ENCODE peak calls at places on chromosomes 7 and 10, in ten cellular contexts. Y, M, R, I, K, Q, A, H, J and E are unnamed samples.

GRCh38 chr10:71880425-71881306 is 29.6 kb upstream of the PSAP start:
- DNase-seq in Y (peak), M (no peak), R (no peak), I (no peak), K (no peak), Q (no peak), A (no peak), H (peak), J (peak), E (no peak)

GRCh38 chr10:22420787-22421517 is 75.7 kb downstream of the SPAG6 start:
- DNase-seq in Y (no peak), M (no peak), R (no peak), I (no peak), K (no peak), Q (no peak), A (peak), H (no peak), J (no peak), E (no peak)

GRCh38 chr10:70381491-70382421 is 669 bp downstream of the LRRC20 start:
- DNase-seq in Y (peak), M (peak), R (no peak), I (no peak), K (peak), Q (peak), A (peak), H (peak), J (no peak), E (no peak)

GRCh38 chr7:8442814-8443304 is 9.4 kb downstream of the NXPH1 start:
- DNase-seq in Y (no peak), M (no peak), R (no peak), I (no peak), K (peak), Q (no peak), A (peak), H (peak), J (no peak), E (no peak)

GRCh38 chr10:112491144-112491543 is 44.1 kb downstream of the VTI1A start:
- DNase-seq in Y (no peak), M (no peak), R (no peak), I (peak), K (no peak), Q (no peak), A (no peak), H (no peak), J (no peak), E (no peak)

GRCh38 chr10:4771554-4772201 is 54.3 kb upstream of the AKR1E2 start:
- DNase-seq in Y (no peak), M (no peak), R (no peak), I (no peak), K (no peak), Q (no peak), A (no peak), H (no peak), J (peak), E (no peak)

GRCh38 chr10:52443419-52444388 is 129.6 kb downstream of the DKK1 start:
- DNase-seq in Y (no peak), M (no peak), R (no peak), I (peak), K (no peak), Q (no peak), A (no peak), H (no peak), J (peak), E (no peak)

GRCh38 chr10:77710081-77710551 is 72.5 kb upstream of the KCNMA1 start:
- DNase-seq in Y (no peak), M (no peak), R (peak), I (no peak), K (no peak), Q (no peak), A (no peak), H (no peak), J (no peak), E (no peak)

GRCh38 chr10:124339951-124340760 is 78.6 kb downstream of the OAT start:
- DNase-seq in Y (no peak), M (no peak), R (no peak), I (no peak), K (peak), Q (no peak), A (no peak), H (peak), J (no peak), E (no peak)

GRCh38 chr10:85542149-85542548 is 824.4 kb downstream of the GRID1 start:
- DNase-seq in Y (no peak), M (no peak), R (no peak), I (no peak), K (no peak), Q (no peak), A (no peak), H (no peak), J (no peak), E (no peak)

GRCh38 chr10:20890009-20890408 is 7.1 kb downstream of the NEBL start:
- DNase-seq in Y (no peak), M (no peak), R (no peak), I (no peak), K (no peak), Q (no peak), A (no peak), H (no peak), J (no peak), E (no peak)

GRCh38 chr7:116421298-116421697 is 78.2 kb upstream of the CAV2 start:
- DNase-seq in Y (no peak), M (no peak), R (no peak), I (no peak), K (no peak), Q (no peak), A (no peak), H (no peak), J (no peak), E (no peak)

GRCh38 chr7:111835066-111835465 is 272.8 kb upstream of the IMMP2L start:
- DNase-seq in Y (no peak), M (no peak), R (no peak), I (no peak), K (no peak), Q (no peak), A (no peak), H (no peak), J (no peak), E (no peak)

GRCh38 chr7:38704041-38704547 is 72.9 kb upstream of the AMPH start:
- DNase-seq in Y (no peak), M (no peak), R (no peak), I (no peak), K (no peak), Q (no peak), A (no peak), H (no peak), J (no peak), E (no peak)

GRCh38 chr7:111531993-111532392 is 30.3 kb downstream of the IMMP2L start:
- DNase-seq in Y (no peak), M (no peak), R (no peak), I (no peak), K (no peak), Q (no peak), A (peak), H (no peak), J (no peak), E (no peak)

GRCh38 chr10:25382029-25382810 is 207.4 kb downstream of the GPR158 start:
- DNase-seq in Y (no peak), M (no peak), R (no peak), I (no peak), K (no peak), Q (no peak), A (no peak), H (no peak), J (no peak), E (no peak)

GRCh38 chr10:113733635-113734034 is 17.8 kb upstream of the PLEKHS1 start:
- DNase-seq in Y (no peak), M (no peak), R (no peak), I (no peak), K (no peak), Q (no peak), A (no peak), H (no peak), J (no peak), E (no peak)

GRCh38 chr10:78202386-78202785 is 168.7 kb downstream of the RPS24 start:
- DNase-seq in Y (no peak), M (no peak), R (no peak), I (no peak), K (no peak), Q (no peak), A (no peak), H (no peak), J (no peak), E (no peak)

GRCh38 chr10:125337510-125337909 is 177.1 kb upstream of the CTBP2 start:
- DNase-seq in Y (no peak), M (no peak), R (no peak), I (no peak), K (no peak), Q (no peak), A (no peak), H (no peak), J (no peak), E (no peak)

GRCh38 chr10:127492607-127493250 is 56.4 kb upstream of the NPS start:
- DNase-seq in Y (no peak), M (no peak), R (no peak), I (peak), K (no peak), Q (no peak), A (peak), H (no peak), J (no peak), E (no peak)

GRCh38 chr7:144835166-144835611 is 664 bp downstream of the TPK1 start:
- DNase-seq in Y (peak), M (no peak), R (peak), I (no peak), K (peak), Q (no peak), A (peak), H (peak), J (peak), E (no peak)

GRCh38 chr10:75878586-75878985 is 447.2 kb downstream of the LRMDA start:
- DNase-seq in Y (no peak), M (no peak), R (no peak), I (no peak), K (no peak), Q (no peak), A (no peak), H (no peak), J (no peak), E (no peak)

GRCh38 chr7:104552102-104552501 is 223.7 kb downstream of the LHFPL3 start:
- DNase-seq in Y (no peak), M (peak), R (no peak), I (peak), K (peak), Q (no peak), A (peak), H (no peak), J (peak), E (no peak)

GRCh38 chr7:26853788-26854393 is 10.5 kb downstream of the SKAP2 start:
- DNase-seq in Y (no peak), M (no peak), R (no peak), I (peak), K (no peak), Q (no peak), A (peak), H (no peak), J (peak), E (no peak)

GRCh38 chr7:20513897-20514296 is 101.6 kb upstream of the ABCB5 start:
- DNase-seq in Y (no peak), M (no peak), R (no peak), I (no peak), K (no peak), Q (no peak), A (no peak), H (no peak), J (no peak), E (no peak)

GRCh38 chr7:16849295-16850148 is 32.3 kb downstream of the AGR3 start:
- DNase-seq in Y (no peak), M (no peak), R (no peak), I (no peak), K (no peak), Q (no peak), A (no peak), H (no peak), J (no peak), E (no peak)

GRCh38 chr10:80064120-80064886 is 14.2 kb upstream of the TMEM254 start:
- DNase-seq in Y (no peak), M (no peak), R (no peak), I (no peak), K (no peak), Q (no peak), A (no peak), H (no peak), J (no peak), E (no peak)

GRCh38 chr7:121126801-121127534 is 138.5 kb downstream of the CPED1 start:
- DNase-seq in Y (no peak), M (no peak), R (no peak), I (peak), K (no peak), Q (no peak), A (no peak), H (no peak), J (no peak), E (no peak)

GRCh38 chr7:87596696-87597095 is 4.0 kb downstream of the ABCB1 start:
- DNase-seq in Y (no peak), M (no peak), R (no peak), I (no peak), K (no peak), Q (no peak), A (no peak), H (no peak), J (no peak), E (no peak)

GRCh38 chr7:5348134-5349004 is 65.6 kb downstream of the SLC29A4 start:
- DNase-seq in Y (no peak), M (no peak), R (no peak), I (no peak), K (no peak), Q (no peak), A (no peak), H (no peak), J (no peak), E (no peak)

GRCh38 chr7:28958235-28958945 is at the start of gene TRIL:
- DNase-seq in Y (peak), M (peak), R (no peak), I (no peak), K (peak), Q (peak), A (no peak), H (peak), J (no peak), E (peak)

GRCh38 chr7:148483941-148484340 is 106.6 kb upstream of the C7orf33 start:
- DNase-seq in Y (no peak), M (no peak), R (no peak), I (no peak), K (no peak), Q (no peak), A (no peak), H (no peak), J (no peak), E (no peak)

GRCh38 chr7:148480479-148481146 is 110.0 kb upstream of the C7orf33 start:
- DNase-seq in Y (no peak), M (no peak), R (no peak), I (no peak), K (no peak), Q (no peak), A (no peak), H (no peak), J (no peak), E (no peak)

GRCh38 chr7:148483515-148483914 is 107.1 kb upstream of the C7orf33 start:
- DNase-seq in Y (no peak), M (no peak), R (no peak), I (no peak), K (peak), Q (no peak), A (no peak), H (no peak), J (no peak), E (no peak)

GRCh38 chr7:148481147-148481526 is 109.4 kb upstream of the C7orf33 start:
- DNase-seq in Y (no peak), M (no peak), R (no peak), I (no peak), K (no peak), Q (no peak), A (no peak), H (no peak), J (no peak), E (no peak)

GRCh38 chr7:148481965-148482626 is 108.5 kb upstream of the C7orf33 start:
- DNase-seq in Y (no peak), M (no peak), R (no peak), I (no peak), K (no peak), Q (no peak), A (no peak), H (no peak), J (no peak), E (no peak)
- TF ChIP-seq POLR2AphosphoS5 in Y (no peak), M (no peak), R (no peak), I (no peak), K (no peak), Q (no peak), A (no peak), H (no peak), J (no peak), E (no peak)

GRCh38 chr10:47402681-47403301 is 18.7 kb upstream of the ZNF488 start:
- DNase-seq in Y (peak), M (no peak), R (no peak), I (peak), K (no peak), Q (no peak), A (no peak), H (no peak), J (peak), E (peak)
- TF ChIP-seq POLR2AphosphoS5 in Y (no peak), M (no peak), R (no peak), I (peak), K (no peak), Q (no peak), A (no peak), H (no peak), J (no peak), E (no peak)

GRCh38 chr10:30857803-30858202 is 173.9 kb downstream of the ZNF438 start:
- DNase-seq in Y (peak), M (no peak), R (no peak), I (no peak), K (no peak), Q (no peak), A (no peak), H (peak), J (no peak), E (peak)
- TF ChIP-seq POLR2AphosphoS5 in Y (peak), M (no peak), R (no peak), I (no peak), K (no peak), Q (no peak), A (no peak), H (peak), J (no peak), E (peak)

DNA sequence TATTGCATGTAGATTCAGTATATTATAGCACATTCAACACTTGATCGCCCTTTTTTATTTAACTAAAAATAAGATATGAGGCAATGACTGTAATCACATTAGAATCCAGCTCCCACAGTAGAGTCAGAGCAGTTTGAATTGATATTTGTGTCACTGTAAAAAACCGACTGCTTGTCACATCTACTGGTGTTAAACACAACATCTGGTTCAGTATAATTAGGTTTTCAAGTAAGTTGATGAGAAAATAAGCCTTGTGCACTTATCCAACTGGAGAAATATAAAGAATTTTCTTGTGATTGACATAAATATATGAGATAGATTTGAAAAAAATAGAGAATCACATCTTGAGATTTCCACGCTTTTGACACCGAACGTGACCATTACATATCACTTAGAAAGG is 69.0 kb downstream of the CHRM2 start:
- DNase-seq in Y (no peak), M (no peak), R (no peak), I (no peak), K (no peak), Q (no peak), A (no peak), H (no peak), J (no peak), E (no peak)
- TF ChIP-seq POLR2AphosphoS5 in Y (no peak), M (no peak), R (no peak), I (no peak), K (no peak), Q (no peak), A (no peak), H (no peak), J (no peak), E (no peak)

GRCh38 chr10:14639635-14640034 is 135.1 kb downstream of the FAM107B start:
- DNase-seq in Y (no peak), M (no peak), R (no peak), I (no peak), K (no peak), Q (no peak), A (no peak), H (no peak), J (no peak), E (no peak)

GRCh38 chr10:14648936-14649335 is 125.8 kb downstream of the FAM107B start:
- DNase-seq in Y (no peak), M (no peak), R (no peak), I (no peak), K (no peak), Q (no peak), A (no peak), H (no peak), J (no peak), E (no peak)

GRCh38 chr10:14649739-14650138 is 125.0 kb downstream of the FAM107B start:
- DNase-seq in Y (no peak), M (no peak), R (no peak), I (no peak), K (no peak), Q (no peak), A (no peak), H (no peak), J (no peak), E (no peak)

GRCh38 chr10:14648042-14648765 is 126.5 kb downstream of the FAM107B start:
- DNase-seq in Y (peak), M (peak), R (peak), I (no peak), K (peak), Q (peak), A (no peak), H (peak), J (no peak), E (peak)

DNA sequence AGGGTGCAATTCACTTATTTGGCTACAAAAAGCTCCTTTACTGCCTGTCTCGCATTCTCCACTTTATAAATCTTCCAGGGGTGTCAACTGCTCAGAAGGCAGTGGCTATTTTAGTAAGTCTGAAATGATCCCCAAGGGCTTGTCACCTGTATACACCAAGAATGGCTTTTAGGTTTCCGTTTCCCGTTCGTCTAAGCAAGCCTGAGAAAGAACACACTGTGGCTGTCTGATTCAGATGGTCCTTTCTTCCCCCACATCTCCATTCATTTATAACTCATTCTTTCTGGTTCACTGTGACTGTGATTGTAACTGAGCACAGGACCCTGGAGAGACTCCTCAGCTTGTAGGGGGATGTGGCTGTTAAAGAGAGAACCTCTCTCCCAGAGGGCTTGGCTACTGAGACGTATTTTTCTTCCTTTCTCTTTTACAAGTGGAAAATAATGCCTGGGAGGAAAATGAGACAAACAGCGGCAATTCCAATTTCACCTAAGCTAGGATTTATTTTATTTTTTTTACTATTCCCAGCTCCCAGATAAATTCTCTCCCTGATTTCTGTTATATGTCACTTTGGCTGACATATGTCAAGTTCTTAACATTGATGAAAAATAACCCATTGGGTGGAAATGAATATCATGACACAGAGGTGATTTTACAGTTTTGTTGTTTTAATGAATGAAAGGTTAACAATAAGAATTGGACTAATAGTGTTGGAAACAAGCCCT is 129.3 kb downstream of the FAM107B start:
- DNase-seq in Y (no peak), M (no peak), R (peak), I (no peak), K (no peak), Q (no peak), A (no peak), H (no peak), J (no peak), E (no peak)
- TF ChIP-seq POLR2AphosphoS5 in Y (no peak), M (no peak), R (no peak), I (no peak), K (no peak), Q (no peak), A (no peak), H (no peak), J (no peak), E (no peak)

DNA sequence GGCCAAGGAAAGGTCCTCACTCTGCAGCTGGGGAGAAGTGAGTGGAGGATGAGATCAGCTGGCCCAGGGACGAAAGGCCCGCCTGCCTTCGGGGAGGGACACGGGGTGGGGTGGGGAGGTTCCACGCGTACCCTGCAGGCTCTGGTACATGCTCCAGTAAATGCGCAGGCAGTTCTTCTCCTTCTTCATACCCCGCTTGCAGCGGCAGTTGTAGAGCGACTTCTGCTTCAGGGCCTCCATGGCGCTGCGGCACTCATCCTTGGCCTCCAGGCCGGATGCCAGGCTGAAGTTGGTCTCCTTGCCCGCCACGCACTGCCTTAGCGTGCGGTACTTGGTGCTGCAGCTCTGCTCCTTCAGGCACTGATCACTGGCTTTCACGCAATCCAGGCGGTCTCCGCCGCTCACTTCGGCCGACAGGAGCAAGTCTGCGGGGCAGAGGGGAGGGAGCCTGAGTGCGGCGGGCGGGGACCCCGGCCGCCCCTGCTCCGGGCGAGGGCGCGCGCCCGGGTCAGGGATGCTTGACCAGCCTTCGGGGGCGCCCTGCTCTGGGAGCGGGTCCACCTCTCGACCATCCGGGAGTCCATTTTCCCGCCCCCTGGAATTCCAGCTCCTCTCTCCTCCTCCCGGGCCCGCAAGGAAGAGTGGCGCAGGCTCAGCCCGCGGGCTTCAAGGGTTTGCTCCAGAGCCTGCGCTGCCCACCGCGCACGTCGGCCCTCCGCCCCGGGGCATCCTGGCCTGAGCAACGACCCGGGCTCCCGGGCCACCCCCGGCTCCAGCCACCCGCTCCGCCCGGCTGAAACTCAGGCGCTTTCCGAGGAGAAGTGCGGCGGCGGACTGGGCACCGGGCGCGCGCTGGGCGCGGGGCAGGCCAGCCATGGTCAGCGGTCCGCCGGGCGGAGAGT is 2.1 kb downstream of the GFRA1 start:
- DNase-seq in Y (peak), M (no peak), R (no peak), I (no peak), K (no peak), Q (peak), A (no peak), H (no peak), J (no peak), E (peak)
- TF ChIP-seq POLR2AphosphoS5 in Y (peak), M (no peak), R (no peak), I (no peak), K (no peak), Q (no peak), A (no peak), H (no peak), J (no peak), E (no peak)